ENCODE peak calls at places on chromosome 13, in ten cellular contexts. B is omental fat pad; E is HT-29; I is NCI-H2081; K is amniotic stem cell; S is BJ; W is nucleus accumbens; M is epithelial cell of esophagus; N is stimulated activated CD4-positive, alpha-beta T cell treated with anti-CD3 and anti-CD28 coated beads, Interleukin-15, amount 100 ng/mL, for 1 hour; H is activated CD4-positive, alpha-beta T cell treated with anti-CD3 and anti-CD28 coated beads for 48 hours. Q is an unnamed sample.

GRCh38 chr13:98273824-98274786 is 97.0 kb upstream of the RNF113B start:
- DNase-seq in B (no peak), E (no peak), I (peak), K (no peak), S (no peak), W (no peak), M (no peak), N (no peak), H (no peak), Q (peak)

GRCh38 chr13:30257433-30258099 is 49.8 kb downstream of the KATNAL1 start:
- DNase-seq in B (no peak), E (no peak), I (no peak), K (no peak), S (no peak), W (no peak), M (no peak), N (no peak), H (no peak), Q (peak)

GRCh38 chr13:48594080-48594815 is 59.5 kb upstream of the CYSLTR2 start:
- DNase-seq in B (no peak), E (no peak), I (no peak), K (no peak), S (no peak), W (no peak), M (no peak), N (no peak), H (no peak), Q (no peak)

GRCh38 chr13:40910324-40911050 is 108.6 kb downstream of the ELF1 start:
- DNase-seq in B (no peak), E (no peak), I (no peak), K (no peak), S (no peak), W (no peak), M (peak), N (no peak), H (peak), Q (no peak)

GRCh38 chr13:40442826-40443225 is 223.6 kb downstream of the FOXO1 start:
- DNase-seq in B (no peak), E (no peak), I (no peak), K (no peak), S (no peak), W (no peak), M (no peak), N (no peak), H (no peak), Q (no peak)

GRCh38 chr13:46580362-46580839 is 27.4 kb downstream of the LRCH1 start:
- DNase-seq in B (no peak), E (no peak), I (no peak), K (no peak), S (no peak), W (no peak), M (no peak), N (no peak), H (no peak), Q (no peak)

GRCh38 chr13:30805603-30806011 is 70.3 kb downstream of the ALOX5AP start:
- DNase-seq in B (no peak), E (peak), I (no peak), K (no peak), S (no peak), W (peak), M (no peak), N (no peak), H (no peak), Q (peak)

GRCh38 chr13:110229905-110230563 is 76.9 kb downstream of the COL4A1 start:
- DNase-seq in B (no peak), E (no peak), I (no peak), K (no peak), S (no peak), W (no peak), M (no peak), N (no peak), H (no peak), Q (no peak)

GRCh38 chr13:75139291-75139690 is 342.7 kb downstream of the TBC1D4 start:
- DNase-seq in B (no peak), E (peak), I (no peak), K (no peak), S (no peak), W (no peak), M (no peak), N (no peak), H (no peak), Q (peak)

GRCh38 chr13:104024416-104025170 is 958.4 kb upstream of the SLC10A2 start:
- DNase-seq in B (no peak), E (peak), I (no peak), K (no peak), S (no peak), W (no peak), M (peak), N (no peak), H (no peak), Q (peak)

GRCh38 chr13:73991884-73992283 is 142.3 kb downstream of the KLF12 start:
- DNase-seq in B (no peak), E (no peak), I (no peak), K (no peak), S (no peak), W (no peak), M (no peak), N (no peak), H (no peak), Q (no peak)

GRCh38 chr13:64633948-64634347 is 2596.2 kb downstream of the PCDH9 start:
- DNase-seq in B (no peak), E (no peak), I (no peak), K (no peak), S (no peak), W (no peak), M (peak), N (no peak), H (no peak), Q (peak)

GRCh38 chr13:113765241-113765910 is 6.3 kb downstream of the TMEM255B start:
- DNase-seq in B (no peak), E (no peak), I (no peak), K (no peak), S (no peak), W (no peak), M (no peak), N (no peak), H (no peak), Q (no peak)

GRCh38 chr13:49374585-49375290 is 69.1 kb downstream of the CAB39L start:
- DNase-seq in B (no peak), E (no peak), I (no peak), K (peak), S (peak), W (no peak), M (peak), N (no peak), H (no peak), Q (peak)

GRCh38 chr13:99960663-99961440 is 10.7 kb downstream of the ZIC5 start:
- DNase-seq in B (no peak), E (no peak), I (no peak), K (no peak), S (no peak), W (no peak), M (no peak), N (no peak), H (no peak), Q (no peak)

GRCh38 chr13:30256713-30257432 is 50.5 kb downstream of the KATNAL1 start:
- DNase-seq in B (no peak), E (no peak), I (no peak), K (no peak), S (no peak), W (no peak), M (no peak), N (no peak), H (no peak), Q (no peak)

GRCh38 chr13:39119422-39119821 is 81.2 kb downstream of the NHLRC3 start:
- DNase-seq in B (no peak), E (no peak), I (no peak), K (no peak), S (no peak), W (no peak), M (no peak), N (no peak), H (no peak), Q (no peak)

GRCh38 chr13:32211788-32212187 is 103.4 kb downstream of the ZAR1L start:
- DNase-seq in B (no peak), E (no peak), I (no peak), K (no peak), S (peak), W (no peak), M (no peak), N (no peak), H (no peak), Q (peak)

GRCh38 chr13:39201075-39201630 is 162.9 kb downstream of the NHLRC3 start:
- DNase-seq in B (no peak), E (no peak), I (no peak), K (no peak), S (no peak), W (no peak), M (no peak), N (no peak), H (no peak), Q (no peak)

GRCh38 chr13:101303512-101303911 is 112.8 kb downstream of the NALCN start:
- DNase-seq in B (no peak), E (no peak), I (no peak), K (no peak), S (no peak), W (no peak), M (no peak), N (no peak), H (no peak), Q (no peak)

GRCh38 chr13:20964904-20965303 is 62.4 kb upstream of the XPO4 start:
- DNase-seq in B (no peak), E (no peak), I (no peak), K (no peak), S (no peak), W (no peak), M (peak), N (no peak), H (no peak), Q (no peak)

GRCh38 chr13:53064721-53065120 is 36.1 kb downstream of the OLFM4 start:
- DNase-seq in B (no peak), E (no peak), I (peak), K (no peak), S (no peak), W (no peak), M (no peak), N (no peak), H (no peak), Q (no peak)

GRCh38 chr13:43298799-43299198 is 275.4 kb downstream of the DNAJC15 start:
- DNase-seq in B (no peak), E (no peak), I (peak), K (no peak), S (no peak), W (no peak), M (peak), N (no peak), H (no peak), Q (no peak)

GRCh38 chr13:74062933-74063332 is 71.3 kb downstream of the KLF12 start:
- DNase-seq in B (no peak), E (no peak), I (no peak), K (no peak), S (no peak), W (no peak), M (no peak), N (no peak), H (peak), Q (peak)

GRCh38 chr13:64925284-64925683 is 2304.9 kb downstream of the PCDH9 start:
- DNase-seq in B (no peak), E (no peak), I (no peak), K (no peak), S (no peak), W (no peak), M (peak), N (no peak), H (no peak), Q (peak)

GRCh38 chr13:108486096-108486495 is 143.3 kb upstream of the MYO16 start:
- DNase-seq in B (no peak), E (no peak), I (no peak), K (no peak), S (no peak), W (no peak), M (peak), N (no peak), H (no peak), Q (no peak)

GRCh38 chr13:48126944-48127814 is 32.3 kb upstream of the MED4 start:
- DNase-seq in B (no peak), E (peak), I (peak), K (no peak), S (peak), W (peak), M (peak), N (no peak), H (peak), Q (peak)

GRCh38 chr13:101144808-101145419 is 271.4 kb downstream of the NALCN start:
- DNase-seq in B (no peak), E (peak), I (peak), K (peak), S (no peak), W (no peak), M (peak), N (no peak), H (peak), Q (peak)

GRCh38 chr13:75621147-75621546 is 15.0 kb upstream of the LMO7 start:
- DNase-seq in B (no peak), E (no peak), I (no peak), K (peak), S (peak), W (no peak), M (no peak), N (no peak), H (no peak), Q (peak)

GRCh38 chr13:26883613-26884257 is 123.1 kb upstream of the GPR12 start:
- DNase-seq in B (no peak), E (no peak), I (no peak), K (no peak), S (no peak), W (no peak), M (no peak), N (no peak), H (no peak), Q (no peak)

GRCh38 chr13:76440568-76440967 is 445.6 kb downstream of the KCTD12 start:
- DNase-seq in B (no peak), E (no peak), I (no peak), K (no peak), S (no peak), W (peak), M (no peak), N (no peak), H (no peak), Q (no peak)

GRCh38 chr13:85930108-85930507 is 130.9 kb upstream of the SLITRK6 start:
- DNase-seq in B (no peak), E (no peak), I (no peak), K (no peak), S (no peak), W (no peak), M (no peak), N (no peak), H (no peak), Q (no peak)

GRCh38 chr13:23443110-23443509 is 9.6 kb upstream of the SACS start:
- DNase-seq in B (no peak), E (no peak), I (no peak), K (no peak), S (no peak), W (no peak), M (no peak), N (no peak), H (no peak), Q (no peak)

GRCh38 chr13:19179916-19180315 is 1.7 kb downstream of the TUBA3C start:
- DNase-seq in B (no peak), E (no peak), I (no peak), K (no peak), S (no peak), W (no peak), M (no peak), N (no peak), H (no peak), Q (no peak)

GRCh38 chr13:24130134-24130792 is 30.3 kb upstream of the SPATA13 start:
- DNase-seq in B (no peak), E (peak), I (no peak), K (no peak), S (no peak), W (no peak), M (no peak), N (no peak), H (no peak), Q (no peak)

GRCh38 chr13:26017932-26018690 is 33.7 kb downstream of the SHISA2 start:
- DNase-seq in B (no peak), E (no peak), I (no peak), K (no peak), S (no peak), W (no peak), M (no peak), N (no peak), H (no peak), Q (no peak)

GRCh38 chr13:85651440-85651839 is 147.8 kb downstream of the SLITRK6 start:
- DNase-seq in B (no peak), E (no peak), I (no peak), K (no peak), S (no peak), W (no peak), M (peak), N (no peak), H (no peak), Q (no peak)

Q was measured in astrocyte of the spinal cord.